ENCODE peak calls at places on chromosome 5, in ten cellular contexts. E is NCI-H774; O is stimulated activated CD8-positive, alpha-beta memory T cell treated with anti-CD3 and anti-CD28 coated beads, Interleukin-7, amount 100 ng/mL, for 4 hours; N is activated CD8-positive, alpha-beta memory T cell treated with anti-CD3 and anti-CD28 coated beads for 1 hour; P is Daoy; A is T-helper 1 cell; G is breast epithelium; L is iPS-NIHi11; T is NCI-H1092; Q is activated CD4-positive, alpha-beta T cell treated with anti-CD3 and anti-CD28 coated beads for 24 hours. H is an unnamed sample.

GRCh38 chr5:7087719-7088297 is 308.1 kb upstream of the ADCY2 start:
- DNase-seq in T (no peak), G (no peak), P (no peak), L (no peak), O (no peak), N (no peak), Q (no peak), A (no peak), E (no peak), H (no peak)

GRCh38 chr5:14218480-14218879 is 75.3 kb downstream of the TRIO start:
- DNase-seq in Q (no peak), E (no peak), A (no peak), T (no peak), O (no peak), N (no peak), P (no peak), L (no peak), G (no peak), H (no peak)

GRCh38 chr5:126044111-126044668 is 379.0 kb upstream of the GRAMD2B start:
- DNase-seq in O (no peak), A (no peak), L (no peak), P (peak), G (no peak), Q (no peak), N (no peak), T (peak), E (peak), H (peak)

GRCh38 chr5:135423158-135423925 is 23.8 kb downstream of the DCANP1 start:
- DNase-seq in A (no peak), L (no peak), E (no peak), O (no peak), G (no peak), P (no peak), T (no peak), Q (no peak), N (no peak), H (no peak)

GRCh38 chr5:8576178-8576577 is 707.2 kb downstream of the MTRR start:
- DNase-seq in N (no peak), P (peak), Q (no peak), T (no peak), A (no peak), O (no peak), L (no peak), G (no peak), E (no peak), H (no peak)

GRCh38 chr5:137073192-137073591 is 425.9 kb downstream of the SPOCK1 start:
- DNase-seq in L (no peak), P (peak), E (no peak), G (no peak), A (no peak), Q (no peak), T (no peak), N (no peak), O (no peak), H (no peak)

GRCh38 chr5:168182269-168182668 is 109.2 kb upstream of the WWC1 start:
- DNase-seq in T (no peak), A (no peak), Q (no peak), L (no peak), P (no peak), O (no peak), G (no peak), N (no peak), E (no peak), H (no peak)

GRCh38 chr5:129698661-129699060 is 49.2 kb upstream of the MINAR2 start:
- DNase-seq in P (no peak), N (no peak), Q (no peak), O (no peak), A (no peak), G (no peak), T (no peak), E (no peak), L (no peak), H (no peak)

GRCh38 chr5:111171-111570 is 19.2 kb downstream of the PLEKHG4B start:
- DNase-seq in T (no peak), A (no peak), E (no peak), O (no peak), P (no peak), Q (no peak), N (no peak), L (no peak), G (no peak), H (no peak)

GRCh38 chr5:174189638-174190037 is 144.1 kb downstream of the NSG2 start:
- DNase-seq in P (no peak), O (no peak), L (no peak), Q (no peak), G (no peak), T (no peak), N (no peak), A (no peak), E (no peak), H (no peak)

GRCh38 chr5:76701298-76701697 is 14.6 kb upstream of the F2R start:
- DNase-seq in T (no peak), G (no peak), P (peak), L (no peak), N (no peak), E (no peak), A (no peak), O (no peak), Q (no peak), H (no peak)

GRCh38 chr5:170746081-170746951 is 37.2 kb upstream of the GABRP start:
- DNase-seq in P (no peak), T (no peak), N (no peak), O (no peak), A (no peak), Q (no peak), L (no peak), G (no peak), E (no peak), H (no peak)

GRCh38 chr5:37565067-37565670 is 186.1 kb downstream of the WDR70 start:
- DNase-seq in A (no peak), T (no peak), E (no peak), O (no peak), G (no peak), P (no peak), L (no peak), Q (no peak), N (no peak), H (no peak)

GRCh38 chr5:51278458-51279049 is 104.7 kb upstream of the ISL1 start:
- DNase-seq in O (no peak), Q (no peak), E (no peak), P (no peak), T (no peak), N (no peak), L (peak), A (no peak), G (no peak), H (no peak)

GRCh38 chr5:179509845-179510244 is 40.5 kb upstream of the RUFY1 start:
- DNase-seq in Q (no peak), N (no peak), L (no peak), A (no peak), G (no peak), E (no peak), O (no peak), P (no peak), T (no peak), H (no peak)

GRCh38 chr5:164301708-164302107 is 796.3 kb downstream of the MAT2B start:
- DNase-seq in L (no peak), P (no peak), A (no peak), T (no peak), E (no peak), O (no peak), Q (no peak), G (no peak), N (no peak), H (no peak)

GRCh38 chr5:79235222-79235577 is 731 bp upstream of the JMY start:
- DNase-seq in A (no peak), N (no peak), L (no peak), E (peak), O (no peak), T (no peak), G (no peak), P (no peak), Q (no peak), H (no peak)

GRCh38 chr5:150293091-150293941 is 3.7 kb upstream of the CAMK2A start:
- DNase-seq in Q (no peak), T (no peak), E (no peak), N (no peak), L (no peak), P (no peak), A (no peak), G (no peak), O (no peak), H (no peak)

GRCh38 chr5:76472338-76473336 is 69.6 kb downstream of the IQGAP2 start:
- DNase-seq in P (no peak), L (no peak), Q (no peak), G (no peak), N (no peak), O (no peak), E (no peak), A (peak), T (no peak), H (no peak)

GRCh38 chr5:169656125-169656990 is 19.3 kb downstream of the DOCK2 start:
- DNase-seq in N (no peak), G (no peak), T (no peak), O (no peak), P (no peak), L (no peak), Q (no peak), A (no peak), E (no peak), H (no peak)

GRCh38 chr5:190366-191035 is 794 bp upstream of the LRRC14B start:
- DNase-seq in O (no peak), P (no peak), N (no peak), A (no peak), G (no peak), Q (no peak), L (no peak), T (no peak), E (peak), H (no peak)

GRCh38 chr5:51651889-51652288 is 268.6 kb downstream of the ISL1 start:
- DNase-seq in O (no peak), P (no peak), L (no peak), N (no peak), G (no peak), Q (no peak), T (no peak), A (no peak), E (no peak), H (no peak)

H was measured in NCI-H748 treated with DMSO at 0.1 percent for 48 hours.